ENCODE peak calls at places on chromosomes 16 and 17, in five cellular contexts. Q is mucosa of gallbladder; E is cardiac fibroblast; A is effector memory CD4-positive, alpha-beta T cell; V is CD8-positive, alpha-beta memory T cell. W is an unnamed sample.
A peak's percentile ranks its signal among the peaks of the same experiment; 100 is the strongest.

GRCh38 chr16:54284319-54284930 is 2.2 kb downstream of the IRX3 start:
- DNase-seq in Q (no peak), E (no peak), A (no peak), V (no peak), W (no peak)

GRCh38 chr17:17514993-17515920 is 19.1 kb upstream of the RASD1 start:
- DNase-seq in Q (no peak), E (peak; percentile 44), A (no peak), V (no peak), W (peak; percentile 68)

GRCh38 chr16:12784076-12784475 is 19.6 kb downstream of the CPPED1 start:
- DNase-seq in Q (no peak), E (peak; percentile 35), A (no peak), V (no peak), W (peak; percentile 56)

GRCh38 chr17:56679148-56679766 is 85.8 kb downstream of the NOG start:
- DNase-seq in Q (no peak), E (peak; percentile 36), A (no peak), V (no peak), W (peak; percentile 69)

GRCh38 chr17:14067347-14067746 is 2.0 kb upstream of the COX10 start:
- DNase-seq in Q (no peak), E (no peak), A (no peak), V (no peak), W (no peak)

GRCh38 chr17:17354560-17355357 is 51.6 kb downstream of the NT5M start:
- DNase-seq in Q (peak; percentile 63), E (peak; percentile 78), A (peak; percentile 58), V (peak; percentile 71), W (peak; percentile 82)

GRCh38 chr16:84739349-84740124 is 39.7 kb downstream of the USP10 start:
- DNase-seq in Q (no peak), E (peak; percentile 70), A (no peak), V (no peak), W (peak; percentile 90)

GRCh38 chr17:948284-948852 is 31.2 kb downstream of the NXN start:
- DNase-seq in Q (no peak), E (no peak), A (no peak), V (no peak), W (no peak)

GRCh38 chr17:41913798-41914197 is 5.0 kb downstream of the ACLY start:
- DNase-seq in Q (no peak), E (no peak), A (no peak), V (no peak), W (no peak)

GRCh38 chr17:76923491-76923890 is 55.3 kb downstream of the MGAT5B start:
- DNase-seq in Q (no peak), E (no peak), A (no peak), V (no peak), W (no peak)

GRCh38 chr16:48188449-48189102 is 32.8 kb upstream of the ABCC12 start:
- DNase-seq in Q (no peak), E (no peak), A (no peak), V (no peak), W (peak; percentile 19)

GRCh38 chr17:41492771-41493170 is 3.1 kb upstream of the KRT36 start:
- DNase-seq in Q (peak; percentile 38), E (peak; percentile 82), A (no peak), V (no peak), W (no peak)

GRCh38 chr17:27520571-27521185 is 64.4 kb downstream of the KSR1 start:
- DNase-seq in Q (no peak), E (no peak), A (no peak), V (no peak), W (no peak)

GRCh38 chr17:78490673-78491072 is 86.5 kb downstream of the DNAH17 start:
- DNase-seq in Q (no peak), E (no peak), A (no peak), V (no peak), W (no peak)

GRCh38 chr16:65657051-65657450 is 535.2 kb upstream of the CDH11 start:
- DNase-seq in Q (no peak), E (peak; percentile 16), A (no peak), V (no peak), W (no peak)

GRCh38 chr16:22887445-22887844 is 73.5 kb downstream of the HS3ST2 start:
- DNase-seq in Q (no peak), E (no peak), A (no peak), V (no peak), W (no peak)

GRCh38 chr16:14362774-14363371 is 267.2 kb downstream of the PARN start:
- DNase-seq in Q (no peak), E (no peak), A (no peak), V (no peak), W (peak; percentile 75)

GRCh38 chr17:76140661-76141211 is 309 bp downstream of the FOXJ1 start:
- DNase-seq in Q (no peak), E (no peak), A (no peak), V (no peak), W (no peak)

GRCh38 chr16:79217375-79218011 is 383.0 kb downstream of the MAF start:
- DNase-seq in Q (no peak), E (no peak), A (peak; percentile 2), V (no peak), W (no peak)

GRCh38 chr16:10859650-10860049 is 17.4 kb upstream of the CIITA start:
- DNase-seq in Q (no peak), E (no peak), A (no peak), V (no peak), W (no peak)

GRCh38 chr17:65261682-65262636 is 124.8 kb downstream of the RGS9 start:
- DNase-seq in Q (no peak), E (peak; percentile 51), A (no peak), V (no peak), W (peak; percentile 23)

GRCh38 chr17:61053469-61053868 is 346.2 kb upstream of the TBX2 start:
- DNase-seq in Q (no peak), E (no peak), A (no peak), V (no peak), W (no peak)

GRCh38 chr17:68519911-68520310 is 7.7 kb downstream of the PRKAR1A start:
- DNase-seq in Q (no peak), E (peak; percentile 65), A (no peak), V (no peak), W (no peak)

GRCh38 chr17:75643033-75644017 is 10.1 kb downstream of the SMIM5 start:
- DNase-seq in Q (no peak), E (no peak), A (no peak), V (no peak), W (no peak)

GRCh38 chr17:329794-330420 is 22.7 kb downstream of the RPH3AL start:
- DNase-seq in Q (no peak), E (no peak), A (no peak), V (no peak), W (no peak)

GRCh38 chr16:66489818-66490217 is 60.1 kb downstream of the TK2 start:
- DNase-seq in Q (no peak), E (no peak), A (no peak), V (no peak), W (no peak)

GRCh38 chr17:60138769-60139437 is 10.9 kb upstream of the CA4 start:
- DNase-seq in Q (no peak), E (no peak), A (no peak), V (no peak), W (no peak)

GRCh38 chr16:414395-415169 is 10.9 kb upstream of the RAB11FIP3 start:
- DNase-seq in Q (no peak), E (no peak), A (no peak), V (no peak), W (no peak)

GRCh38 chr17:29163563-29163962 is 16.6 kb downstream of the MYO18A start:
- DNase-seq in Q (no peak), E (peak; percentile 62), A (no peak), V (no peak), W (no peak)

GRCh38 chr17:39722965-39723848 is 7.1 kb downstream of the MIEN1 start:
- DNase-seq in Q (no peak), E (no peak), A (no peak), V (no peak), W (no peak)

W was measured in foreskin fibroblast.